ENCODE peak calls at places on chromosome 16, in nine cellular contexts. X, A, Y, U, T, S, F, H and I are unnamed samples.

GRCh38 chr16:7313170-7313569 is 19.5 kb upstream of the RBFOX1 start:
- DNase-seq in X (no peak), A (no peak), Y (no peak), U (no peak), T (no peak), S (no peak), F (peak), H (no peak), I (no peak)

GRCh38 chr16:79810449-79811189 is 210.1 kb upstream of the MAF start:
- DNase-seq in X (no peak), A (no peak), Y (no peak), U (no peak), T (no peak), S (no peak), F (no peak), H (no peak), I (no peak)

GRCh38 chr16:4213721-4214120 is 28.2 kb downstream of the SRL start:
- DNase-seq in X (no peak), A (no peak), Y (no peak), U (no peak), T (no peak), S (no peak), F (no peak), H (no peak), I (no peak)

GRCh38 chr16:67199011-67199807 is at the start of gene ELMO3:
- DNase-seq in X (no peak), A (no peak), Y (peak), U (no peak), T (no peak), S (no peak), F (peak), H (no peak), I (no peak)

GRCh38 chr16:53757971-53758609 is 54.1 kb downstream of the FTO start:
- DNase-seq in X (no peak), A (no peak), Y (no peak), U (no peak), T (no peak), S (no peak), F (peak), H (no peak), I (no peak)

GRCh38 chr16:2224183-2224486 is 744 bp downstream of the E4F1 start:
- DNase-seq in X (no peak), A (peak), Y (no peak), U (no peak), T (no peak), S (no peak), F (no peak), H (no peak), I (peak)

GRCh38 chr16:57329718-57330327 is 28.8 kb upstream of the CCL22 start:
- DNase-seq in X (no peak), A (no peak), Y (no peak), U (no peak), T (no peak), S (no peak), F (no peak), H (no peak), I (no peak)

GRCh38 chr16:12258806-12259205 is 282.3 kb downstream of the SNX29 start:
- DNase-seq in X (no peak), A (no peak), Y (no peak), U (no peak), T (no peak), S (no peak), F (no peak), H (peak), I (no peak)

GRCh38 chr16:77431131-77431670 is 3.6 kb downstream of the ADAMTS18 start:
- DNase-seq in X (no peak), A (no peak), Y (no peak), U (no peak), T (no peak), S (no peak), F (no peak), H (no peak), I (no peak)

GRCh38 chr16:53518550-53519416 is 15.8 kb upstream of the AKTIP start:
- DNase-seq in X (peak), A (peak), Y (peak), U (no peak), T (peak), S (no peak), F (no peak), H (no peak), I (no peak)

GRCh38 chr16:57888128-57888527 is 82.8 kb downstream of the CNGB1 start:
- DNase-seq in X (no peak), A (no peak), Y (no peak), U (no peak), T (no peak), S (no peak), F (no peak), H (no peak), I (no peak)

GRCh38 chr16:57041182-57042156 is 50.9 kb upstream of the CPNE2 start:
- DNase-seq in X (peak), A (no peak), Y (no peak), U (no peak), T (peak), S (peak), F (no peak), H (no peak), I (no peak)

GRCh38 chr16:71673190-71673956 is 47.4 kb downstream of the MARVELD3 start:
- DNase-seq in X (no peak), A (no peak), Y (no peak), U (no peak), T (no peak), S (no peak), F (no peak), H (no peak), I (no peak)

GRCh38 chr16:87966685-87967185 is 15.5 kb downstream of the BANP start:
- DNase-seq in X (no peak), A (peak), Y (no peak), U (no peak), T (no peak), S (no peak), F (no peak), H (no peak), I (peak)

GRCh38 chr16:12573730-12574383 is 229.8 kb downstream of the CPPED1 start:
- DNase-seq in X (peak), A (peak), Y (peak), U (no peak), T (no peak), S (peak), F (peak), H (peak), I (no peak)

GRCh38 chr16:2784536-2785100 is 2.7 kb downstream of the PRSS33 start:
- DNase-seq in X (no peak), A (no peak), Y (no peak), U (peak), T (no peak), S (no peak), F (no peak), H (no peak), I (no peak)

GRCh38 chr16:68645494-68646388 is 631 bp downstream of the CDH3 start:
- DNase-seq in X (no peak), A (peak), Y (no peak), U (peak), T (no peak), S (no peak), F (peak), H (no peak), I (no peak)

GRCh38 chr16:21222495-21223337 is 10.8 kb upstream of the ANKS4B start:
- DNase-seq in X (no peak), A (no peak), Y (no peak), U (no peak), T (no peak), S (no peak), F (no peak), H (no peak), I (no peak)